ENCODE peak calls at places on chromosomes 4 and X, in five cellular contexts. F is fibroblast of mammary gland; K is effector CD8-positive, alpha-beta T cell; J is activated naive CD8-positive, alpha-beta T cell treated with anti-CD3 and anti-CD28 coated beads for 36 hours; T is H7. W is an unnamed sample.

GRCh38 chrX:103629295-103630170 is 758 bp downstream of the TCEAL1 start:
- DNase-seq in F (peak; percentile 73), K (no peak), J (peak; percentile 8), T (peak; percentile 74), W (peak; percentile 67)

GRCh38 chrX:47181301-47181700 is 12.3 kb upstream of the UBA1 start:
- DNase-seq in F (no peak), K (no peak), J (no peak), T (no peak), W (no peak)

GRCh38 chrX:65731684-65732289 is 64.3 kb downstream of the MSN start:
- DNase-seq in F (no peak), K (no peak), J (no peak), T (no peak), W (no peak)

GRCh38 chrX:43595931-43596330 is 60.2 kb upstream of the MAOA start:
- DNase-seq in F (peak; percentile 35), K (no peak), J (no peak), T (no peak), W (no peak)

GRCh38 chr4:37008199-37008598 is 236.3 kb upstream of the NWD2 start:
- DNase-seq in F (no peak), K (no peak), J (no peak), T (no peak), W (no peak)

GRCh38 chr4:75327804-75328512 is 186.2 kb downstream of the RCHY1 start:
- DNase-seq in F (peak; percentile 54), K (no peak), J (no peak), T (no peak), W (no peak)

GRCh38 chrX:40108959-40109287 is 11.2 kb upstream of the BCOR start:
- DNase-seq in F (peak; percentile 75), K (peak; percentile 34), J (peak; percentile 75), T (peak; percentile 93), W (peak; percentile 76)

GRCh38 chr4:33649015-33649414 is 2595.3 kb downstream of the ARAP2 start:
- DNase-seq in F (peak; percentile 66), K (no peak), J (no peak), T (peak; percentile 1), W (peak; percentile 5)

GRCh38 chr4:139229534-139230039 is 50.4 kb downstream of the MGARP start:
- DNase-seq in F (peak; percentile 72), K (no peak), J (no peak), T (peak; percentile 42), W (peak; percentile 68)

W was measured in IMR-90.